ENCODE peak calls at places on chromosomes 16 and 17, in ten cellular contexts. T is CD4-positive, CD25-positive, alpha-beta regulatory T cell; K is Jurkat, Clone E6-1; J is PC-3; S is lower lobe of right lung; I is heart left ventricle; L is prostate gland; F is transverse colon; Q is adipocyte; N is astrocyte of the spinal cord. H is an unnamed sample.
A peak's percentile ranks its signal among the peaks of the same experiment; 100 is the strongest.

GRCh38 chr16:49459953-49460735 is 86.5 kb downstream of the C16orf78 start:
- DNase-seq in T (no peak), K (no peak), J (no peak), S (no peak), I (no peak), L (no peak), F (no peak), Q (no peak), N (no peak), H (no peak)

GRCh38 chr17:44820631-44821196 is 9.4 kb downstream of the GJC1 start:
- DNase-seq in T (no peak), K (no peak), J (peak; percentile 95), S (no peak), I (no peak), L (no peak), F (no peak), Q (peak; percentile 91), N (peak; percentile 90), H (peak; percentile 91)

GRCh38 chr16:5396880-5397279 is 299.3 kb upstream of the EEF2KMT start:
- DNase-seq in T (no peak), K (no peak), J (no peak), S (no peak), I (no peak), L (no peak), F (no peak), Q (no peak), N (no peak), H (no peak)

GRCh38 chr16:89364603-89365002 is 125.8 kb downstream of the ANKRD11 start:
- DNase-seq in T (no peak), K (no peak), J (no peak), S (no peak), I (no peak), L (peak; percentile 65), F (no peak), Q (no peak), N (no peak), H (peak; percentile 64)

GRCh38 chr17:51258756-51259573 is 884 bp downstream of the MBTD1 start:
- DNase-seq in T (no peak), K (no peak), J (peak; percentile 34), S (no peak), I (peak; percentile 21), L (peak; percentile 14), F (peak; percentile 34), Q (peak; percentile 38), N (no peak), H (no peak)

GRCh38 chr17:44688675-44689491 is 693 bp downstream of the CCDC43 start:
- DNase-seq in T (no peak), K (no peak), J (peak; percentile 8), S (no peak), I (no peak), L (no peak), F (no peak), Q (no peak), N (no peak), H (no peak)

GRCh38 chr17:46964315-46965265 is 14.5 kb downstream of the RPRML start:
- DNase-seq in T (no peak), K (no peak), J (peak; percentile 49), S (no peak), I (no peak), L (no peak), F (no peak), Q (peak; percentile 26), N (no peak), H (peak; percentile 28)

GRCh38 chr17:5986644-5987043 is 83.5 kb upstream of the WSCD1 start:
- DNase-seq in T (no peak), K (no peak), J (no peak), S (no peak), I (no peak), L (no peak), F (no peak), Q (peak; percentile 3), N (no peak), H (no peak)

GRCh38 chr16:68331879-68332410 is 21.1 kb downstream of the PRMT7 start:
- DNase-seq in T (no peak), K (no peak), J (no peak), S (no peak), I (no peak), L (no peak), F (no peak), Q (peak; percentile 53), N (peak; percentile 67), H (peak; percentile 40)

GRCh38 chr17:28849281-28849680 is 5.5 kb upstream of the ERAL1 start:
- DNase-seq in T (no peak), K (peak; percentile 22), J (no peak), S (peak; percentile 10), I (no peak), L (no peak), F (no peak), Q (no peak), N (no peak), H (peak; percentile 8)

GRCh38 chr17:80950466-80951120 is 41.0 kb upstream of the CHMP6 start:
- DNase-seq in T (no peak), K (no peak), J (no peak), S (peak; percentile 30), I (no peak), L (no peak), F (no peak), Q (no peak), N (no peak), H (no peak)

GRCh38 chr17:42179335-42179734 is 1.6 kb downstream of the KCNH4 start:
- DNase-seq in T (no peak), K (no peak), J (no peak), S (no peak), I (no peak), L (no peak), F (no peak), Q (no peak), N (no peak), H (no peak)

DNA sequence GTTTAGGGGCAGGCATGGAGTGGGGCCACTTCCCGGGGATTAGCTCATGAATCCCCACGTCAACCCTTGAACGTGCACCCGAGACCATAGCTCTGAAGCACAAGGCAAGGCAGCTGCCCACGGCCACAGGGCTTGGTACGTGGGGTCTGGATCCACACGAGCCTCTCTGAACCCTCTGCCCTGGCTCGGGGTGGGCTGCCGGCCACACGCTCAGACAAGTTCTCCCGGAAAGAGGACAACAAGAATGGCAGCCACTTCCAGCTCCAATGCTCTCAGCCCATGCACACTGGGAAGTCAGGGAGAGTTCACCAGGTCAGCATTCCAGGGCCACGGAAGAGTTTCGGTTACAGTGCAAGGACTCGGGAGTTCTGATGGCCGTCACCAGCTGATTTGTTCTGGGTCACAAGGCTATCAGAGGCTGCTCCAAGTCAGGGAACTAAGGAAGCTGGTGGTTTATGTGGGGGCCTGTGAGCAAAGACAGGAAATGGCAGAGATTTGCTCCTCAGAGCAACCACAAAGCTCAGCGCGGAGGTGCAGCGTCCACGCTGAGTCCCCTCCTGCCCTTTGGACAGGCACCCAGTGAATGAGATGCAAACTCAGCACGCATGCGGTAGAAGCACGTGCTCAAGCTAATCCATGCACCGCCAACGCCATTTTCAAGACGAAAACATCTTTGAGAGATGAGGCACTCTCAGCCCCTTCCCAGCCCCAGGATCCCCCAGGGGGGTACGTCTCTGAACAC is 356.4 kb downstream of the FOXL1 start:
- DNase-seq in T (no peak), K (no peak), J (no peak), S (no peak), I (no peak), L (no peak), F (no peak), Q (no peak), N (no peak), H (no peak)
- H3K4me3 ChIP-seq in T (no peak overlapping the region), K (no peak overlapping the region), J (no peak overlapping the region), S (no peak overlapping the region), I (no peak overlapping the region), L (no peak overlapping the region), F (no peak overlapping the region), Q (no peak overlapping the region), N (no peak overlapping the region), H (no peak overlapping the region)

GRCh38 chr17:65455972-65456343 is 105.5 kb downstream of the AXIN2 start:
- DNase-seq in T (peak; percentile 13), K (no peak), J (peak; percentile 43), S (no peak), I (peak; percentile 24), L (peak; percentile 18), F (peak; percentile 35), Q (peak; percentile 36), N (peak; percentile 3), H (peak; percentile 6)

GRCh38 chr17:65455154-65455971 is 106.1 kb downstream of the AXIN2 start:
- DNase-seq in T (no peak), K (no peak), J (no peak), S (no peak), I (no peak), L (no peak), F (no peak), Q (no peak), N (no peak), H (no peak)

GRCh38 chr17:65457183-65457582 is 104.3 kb downstream of the AXIN2 start:
- DNase-seq in T (no peak), K (no peak), J (no peak), S (no peak), I (no peak), L (no peak), F (no peak), Q (no peak), N (no peak), H (no peak)

GRCh38 chr17:65457635-65458257 is 103.7 kb downstream of the AXIN2 start:
- DNase-seq in T (no peak), K (no peak), J (no peak), S (no peak), I (no peak), L (no peak), F (no peak), Q (no peak), N (no peak), H (no peak)

GRCh38 chr17:65456368-65457151 is 104.9 kb downstream of the AXIN2 start:
- DNase-seq in T (no peak), K (no peak), J (no peak), S (no peak), I (no peak), L (no peak), F (no peak), Q (no peak), N (no peak), H (no peak)
- H3K4me3 ChIP-seq in T (no peak overlapping the region), K (no peak overlapping the region), J (no peak overlapping the region), S (no peak overlapping the region), I (no peak overlapping the region), L (no peak overlapping the region), F (no peak overlapping the region), Q (no peak overlapping the region), N (no peak overlapping the region), H (no peak overlapping the region)

DNA sequence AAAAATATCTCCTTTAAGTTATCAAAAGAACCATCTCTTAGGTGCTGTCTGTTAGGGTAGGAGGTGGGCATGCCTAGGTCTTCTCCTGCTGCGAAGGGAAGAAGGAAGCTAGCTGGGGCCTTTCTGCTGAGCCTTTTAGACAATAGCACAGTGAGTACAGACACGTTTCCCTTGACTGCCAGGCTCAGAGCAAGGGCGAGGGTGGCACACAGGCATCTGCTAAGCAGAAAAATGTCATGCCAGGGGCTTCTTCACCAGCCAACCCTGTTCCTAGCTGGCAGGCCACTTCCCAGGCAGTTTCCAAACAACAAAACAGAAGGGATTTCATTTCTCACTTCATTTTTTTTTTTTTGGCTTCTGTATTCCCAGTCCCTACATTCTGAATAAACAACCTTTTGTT is 168.1 kb upstream of the MAF start:
- DNase-seq in T (no peak), K (no peak), J (no peak), S (no peak), I (no peak), L (no peak), F (peak; percentile 20), Q (no peak), N (no peak), H (no peak)
- H3K4me3 ChIP-seq in T (no peak overlapping the region), K (no peak overlapping the region), J (no peak overlapping the region), S (peak overlapping the region; percentile 41), I (peak overlapping the region; percentile 37), L (peak overlapping the region; percentile 23), F (peak overlapping the region; percentile 37), Q (peak overlapping the region; percentile 76), N (no peak overlapping the region), H (no peak overlapping the region)

GRCh38 chr17:39364236-39365025 is 37.0 kb downstream of the FBXL20 start:
- DNase-seq in T (no peak), K (no peak), J (no peak), S (no peak), I (no peak), L (no peak), F (no peak), Q (peak; percentile 7), N (no peak), H (peak; percentile 23)
- H3K4me3 ChIP-seq in T (no peak overlapping the region), K (no peak overlapping the region), J (no peak overlapping the region), S (no peak overlapping the region), I (no peak overlapping the region), L (no peak overlapping the region), F (no peak overlapping the region), Q (peak overlapping the region; percentile 58), N (no peak overlapping the region), H (no peak overlapping the region)